ENCODE peak calls at places on chromosomes 11 and 22, in ten cellular contexts. V is RWPE1, D is astrocyte of the cerebellum, Y is fibroblast of lung, B is spleen, K is PC-3, G is choroid plexus epithelial cell, J is astrocyte, H is NB4, A is AG04449. C is an unnamed sample.

GRCh38 chr11:13859986-13860385 is 102.5 kb upstream of the SPON1 start:
- DNase-seq in V (no peak), D (no peak), Y (no peak), B (no peak), K (no peak), G (no peak), J (no peak), H (no peak), A (no peak), C (no peak)

GRCh38 chr11:117690484-117691205 is 106.4 kb downstream of the DSCAML1 start:
- DNase-seq in V (no peak), D (no peak), Y (no peak), B (no peak), K (no peak), G (no peak), J (no peak), H (peak), A (no peak), C (no peak)

GRCh38 chr11:59754859-59755700 is at the start of gene STX3:
- DNase-seq in V (peak), D (no peak), Y (peak), B (peak), K (peak), G (peak), J (peak), H (peak), A (no peak), C (peak)

GRCh38 chr11:78424334-78425270 is 7.0 kb upstream of the GAB2 start:
- DNase-seq in V (no peak), D (no peak), Y (peak), B (no peak), K (no peak), G (peak), J (peak), H (peak), A (no peak), C (no peak)

GRCh38 chr11:67120881-67121710 is 2.0 kb downstream of the KDM2A start:
- DNase-seq in V (no peak), D (no peak), Y (peak), B (no peak), K (peak), G (peak), J (peak), H (peak), A (no peak), C (peak)

GRCh38 chr11:6468712-6469495 is 4.8 kb downstream of the TRIM3 start:
- DNase-seq in V (peak), D (peak), Y (peak), B (peak), K (peak), G (peak), J (peak), H (peak), A (no peak), C (peak)

GRCh38 chr11:43833657-43834073 is 47.0 kb upstream of the ALKBH3 start:
- DNase-seq in V (no peak), D (peak), Y (peak), B (no peak), K (peak), G (peak), J (peak), H (no peak), A (peak), C (peak)

GRCh38 chr11:22521226-22521625 is 104.4 kb downstream of the FANCF start:
- DNase-seq in V (peak), D (peak), Y (peak), B (no peak), K (peak), G (peak), J (peak), H (peak), A (no peak), C (no peak)

GRCh38 chr22:42873361-42873760 is 16.3 kb upstream of the ARFGAP3 start:
- DNase-seq in V (no peak), D (no peak), Y (no peak), B (no peak), K (peak), G (no peak), J (no peak), H (peak), A (no peak), C (no peak)

GRCh38 chr11:1919428-1920127 is at the start of gene TNNT3:
- DNase-seq in V (no peak), D (no peak), Y (no peak), B (peak), K (no peak), G (no peak), J (no peak), H (no peak), A (no peak), C (no peak)

GRCh38 chr11:29685361-29685760 is 331.5 kb downstream of the KCNA4 start:
- DNase-seq in V (no peak), D (no peak), Y (no peak), B (no peak), K (no peak), G (no peak), J (no peak), H (no peak), A (no peak), C (no peak)

GRCh38 chr11:60985991-60986915 is 14.8 kb downstream of the CD6 start:
- DNase-seq in V (peak), D (no peak), Y (peak), B (peak), K (peak), G (peak), J (peak), H (peak), A (no peak), C (peak)

GRCh38 chr11:122207921-122208764 is 92.1 kb upstream of the BLID start:
- DNase-seq in V (no peak), D (no peak), Y (peak), B (no peak), K (no peak), G (peak), J (peak), H (no peak), A (peak), C (no peak)

GRCh38 chr11:7986768-7987559 is at the start of gene EIF3F:
- DNase-seq in V (peak), D (peak), Y (peak), B (peak), K (peak), G (peak), J (peak), H (peak), A (peak), C (peak)

GRCh38 chr11:15199693-15200092 is 85.0 kb downstream of the INSC start:
- DNase-seq in V (peak), D (no peak), Y (peak), B (no peak), K (peak), G (no peak), J (peak), H (no peak), A (no peak), C (peak)

GRCh38 chr22:31085928-31086327 is 4.8 kb downstream of the SMTN start:
- DNase-seq in V (no peak), D (no peak), Y (no peak), B (no peak), K (no peak), G (no peak), J (no peak), H (no peak), A (no peak), C (no peak)

GRCh38 chr22:27786253-27786898 is 15.2 kb downstream of the MN1 start:
- DNase-seq in V (no peak), D (no peak), Y (peak), B (no peak), K (no peak), G (no peak), J (peak), H (no peak), A (no peak), C (no peak)

GRCh38 chr22:22342697-22343602 is 98.4 kb downstream of the VPREB1 start:
- DNase-seq in V (peak), D (no peak), Y (peak), B (peak), K (peak), G (peak), J (no peak), H (peak), A (no peak), C (peak)

DNA sequence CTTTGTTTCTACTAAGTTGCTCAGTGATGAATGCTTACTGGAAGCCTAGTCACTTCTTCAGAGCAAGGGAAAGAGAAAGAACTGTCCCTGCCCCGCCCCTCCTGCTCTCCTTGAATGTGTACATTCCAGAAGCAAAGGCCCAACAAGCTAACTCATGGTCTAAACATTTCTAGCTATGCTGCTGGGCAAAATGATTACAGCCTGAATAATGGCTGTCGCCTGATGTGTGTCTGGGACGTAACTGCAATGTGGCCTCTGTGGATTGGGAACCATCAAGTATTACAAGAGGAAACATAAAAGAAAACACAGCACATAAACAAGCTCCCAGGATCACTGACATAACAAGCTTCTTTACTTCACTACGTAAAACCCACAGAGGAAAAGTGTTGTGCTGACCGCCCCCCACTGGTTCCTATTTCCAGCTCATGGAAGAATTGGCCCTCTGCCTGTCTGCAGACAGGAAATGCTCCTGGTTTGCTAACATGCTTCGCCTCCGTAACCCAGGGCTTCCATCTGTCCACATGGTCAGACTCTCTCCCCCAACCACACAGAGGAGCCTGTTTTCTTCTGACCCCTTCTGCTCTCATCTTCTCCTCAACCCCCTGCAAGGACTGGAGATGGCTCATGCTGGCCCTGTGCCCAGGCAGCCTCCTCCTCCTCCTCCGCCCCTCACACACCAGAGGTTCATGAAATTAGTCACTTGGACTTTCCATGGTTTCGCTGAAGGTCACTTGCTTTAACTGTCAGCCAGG is 187.2 kb downstream of the MAML2 start:
- DNase-seq in V (peak), D (peak), Y (peak), B (peak), K (peak), G (peak), J (peak), H (peak), A (peak), C (peak)
- TF ChIP-seq CTCF in V (no peak), D (peak), Y (peak), B (no peak), K (no peak), G (peak), J (peak), H (peak), A (peak), C (no peak)

DNA sequence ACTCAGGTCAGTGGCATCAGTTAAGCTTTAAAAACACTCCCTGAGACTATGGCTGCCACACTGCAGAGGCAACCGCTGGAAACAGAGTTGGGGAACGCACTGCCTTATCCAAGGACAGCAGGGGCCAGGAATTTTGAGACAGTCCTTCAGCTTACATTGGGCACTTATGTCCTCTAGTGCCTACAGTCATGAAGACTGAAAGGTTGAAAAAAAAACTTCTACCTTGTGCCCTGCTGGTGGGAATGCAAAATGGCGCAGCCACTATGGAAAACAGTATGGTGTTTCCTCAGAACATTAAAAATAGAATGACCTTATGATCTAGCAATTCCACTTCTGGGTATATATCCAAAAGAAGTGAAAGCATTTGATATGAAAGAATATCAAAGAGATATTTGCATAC is 19.6 kb downstream of the DKK3 start:
- DNase-seq in V (no peak), D (no peak), Y (no peak), B (no peak), K (no peak), G (no peak), J (no peak), H (no peak), A (no peak), C (no peak)
- TF ChIP-seq CTCF in V (no peak), D (peak), Y (peak), B (no peak), K (peak), G (peak), J (peak), H (no peak), A (no peak), C (no peak)

DNA sequence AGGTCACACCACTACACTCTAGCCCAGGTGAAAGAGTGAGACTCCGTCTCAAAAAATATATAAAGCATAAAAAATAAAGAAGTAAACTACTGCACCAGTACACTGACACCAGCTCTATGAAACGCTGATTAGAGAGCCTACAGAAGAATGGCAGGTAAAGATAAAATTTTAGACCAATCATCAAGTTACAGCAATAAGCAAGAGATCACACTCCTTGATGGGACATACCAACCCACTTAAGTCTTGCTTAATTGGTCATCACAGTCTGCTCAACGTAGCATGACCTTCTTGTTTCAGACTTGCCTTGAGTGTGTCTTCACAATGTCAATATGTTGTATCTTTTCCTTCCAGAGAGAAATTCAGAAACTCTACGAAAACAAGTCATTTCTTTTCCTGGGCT is 12.5 kb downstream of the SRPRA start:
- DNase-seq in V (no peak), D (no peak), Y (no peak), B (no peak), K (no peak), G (no peak), J (no peak), H (no peak), A (no peak), C (no peak)
- TF ChIP-seq CTCF in V (no peak), D (no peak), Y (no peak), B (no peak), K (no peak), G (no peak), J (no peak), H (no peak), A (no peak), C (no peak)

GRCh38 chr22:46635756-46636155 is 15.6 kb downstream of the GRAMD4 start:
- DNase-seq in V (no peak), D (no peak), Y (no peak), B (no peak), K (no peak), G (no peak), J (no peak), H (no peak), A (no peak), C (no peak)
- TF ChIP-seq CTCF in V (no peak), D (no peak), Y (no peak), B (no peak), K (no peak), G (no peak), J (no peak), H (peak), A (no peak), C (no peak)

GRCh38 chr11:12757416-12757815 is 83.2 kb downstream of the TEAD1 start:
- DNase-seq in V (no peak), D (no peak), Y (no peak), B (no peak), K (no peak), G (no peak), J (no peak), H (no peak), A (no peak), C (no peak)

GRCh38 chr11:12762696-12763324 is 88.6 kb downstream of the TEAD1 start:
- DNase-seq in V (no peak), D (no peak), Y (no peak), B (no peak), K (no peak), G (no peak), J (no peak), H (no peak), A (no peak), C (no peak)

GRCh38 chr11:12764187-12764914 is 90.1 kb downstream of the TEAD1 start:
- DNase-seq in V (no peak), D (no peak), Y (no peak), B (no peak), K (no peak), G (peak), J (no peak), H (no peak), A (no peak), C (no peak)

GRCh38 chr11:12762283-12762682 is 88.1 kb downstream of the TEAD1 start:
- DNase-seq in V (no peak), D (no peak), Y (no peak), B (no peak), K (no peak), G (peak), J (no peak), H (no peak), A (no peak), C (no peak)

GRCh38 chr11:12761029-12761428 is 86.8 kb downstream of the TEAD1 start:
- DNase-seq in V (peak), D (no peak), Y (peak), B (no peak), K (peak), G (peak), J (no peak), H (no peak), A (no peak), C (no peak)
- TF ChIP-seq CTCF in V (no peak), D (peak), Y (peak), B (no peak), K (peak), G (peak), J (peak), H (no peak), A (peak), C (peak)

DNA sequence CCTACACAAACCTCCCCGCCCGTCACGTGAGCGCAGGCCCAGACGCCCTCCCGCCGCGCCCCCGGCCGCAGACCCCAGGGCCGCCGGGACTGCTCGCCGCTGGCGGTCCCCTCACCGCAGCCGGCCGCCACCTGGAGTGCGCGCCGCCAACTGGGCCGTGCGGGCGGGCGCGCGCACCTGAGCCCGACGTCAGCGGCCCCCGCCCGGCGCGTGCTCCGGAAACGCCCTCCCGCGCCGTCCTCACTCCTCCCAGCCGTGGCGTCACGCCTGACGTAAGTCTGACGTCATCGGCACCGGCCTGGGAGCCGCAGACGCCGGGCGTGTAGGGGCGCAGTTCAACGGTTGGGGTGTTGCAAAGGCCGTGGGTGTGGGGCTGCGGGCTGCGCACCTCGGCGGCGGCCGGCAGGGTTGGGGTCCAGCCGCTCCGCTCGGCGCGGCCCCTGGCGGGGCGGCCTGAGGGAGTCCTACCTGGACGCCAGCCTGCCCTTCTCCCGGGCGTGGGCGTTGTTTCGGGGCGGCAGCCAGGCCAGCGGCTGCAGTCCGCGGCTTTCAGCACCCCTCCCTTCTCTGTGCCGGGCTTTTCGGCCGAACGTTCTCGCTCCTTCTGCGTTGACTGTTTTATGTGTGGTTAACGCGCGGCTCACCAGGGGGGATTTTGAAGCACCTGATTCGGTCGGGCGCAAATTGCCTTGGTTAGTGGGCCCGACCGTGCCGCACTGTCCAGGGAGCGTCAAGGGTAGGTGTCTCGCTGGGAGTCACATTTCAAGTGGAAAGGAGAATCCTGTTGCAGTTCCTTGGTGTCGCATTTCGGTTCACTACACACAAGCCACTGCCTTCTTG is at the start of gene JOSD1:
- DNase-seq in V (peak), D (peak), Y (peak), B (peak), K (peak), G (peak), J (peak), H (peak), A (peak), C (peak)
- TF ChIP-seq CTCF in V (no peak), D (no peak), Y (no peak), B (no peak), K (no peak), G (no peak), J (no peak), H (no peak), A (no peak), C (no peak)

GRCh38 chr11:65781962-65782815 is 1.4 kb upstream of the AP5B1 start:
- DNase-seq in V (no peak), D (no peak), Y (no peak), B (peak), K (no peak), G (no peak), J (no peak), H (no peak), A (no peak), C (no peak)

GRCh38 chr11:65779919-65780769 is 632 bp downstream of the AP5B1 start:
- DNase-seq in V (peak), D (no peak), Y (peak), B (peak), K (peak), G (peak), J (peak), H (peak), A (no peak), C (peak)

GRCh38 chr11:65780770-65781151 is at the start of gene AP5B1:
- DNase-seq in V (peak), D (no peak), Y (peak), B (peak), K (peak), G (peak), J (peak), H (peak), A (no peak), C (peak)

GRCh38 chr11:65782816-65783228 is 2.0 kb upstream of the AP5B1 start:
- DNase-seq in V (no peak), D (no peak), Y (no peak), B (no peak), K (no peak), G (no peak), J (no peak), H (no peak), A (no peak), C (no peak)

DNA sequence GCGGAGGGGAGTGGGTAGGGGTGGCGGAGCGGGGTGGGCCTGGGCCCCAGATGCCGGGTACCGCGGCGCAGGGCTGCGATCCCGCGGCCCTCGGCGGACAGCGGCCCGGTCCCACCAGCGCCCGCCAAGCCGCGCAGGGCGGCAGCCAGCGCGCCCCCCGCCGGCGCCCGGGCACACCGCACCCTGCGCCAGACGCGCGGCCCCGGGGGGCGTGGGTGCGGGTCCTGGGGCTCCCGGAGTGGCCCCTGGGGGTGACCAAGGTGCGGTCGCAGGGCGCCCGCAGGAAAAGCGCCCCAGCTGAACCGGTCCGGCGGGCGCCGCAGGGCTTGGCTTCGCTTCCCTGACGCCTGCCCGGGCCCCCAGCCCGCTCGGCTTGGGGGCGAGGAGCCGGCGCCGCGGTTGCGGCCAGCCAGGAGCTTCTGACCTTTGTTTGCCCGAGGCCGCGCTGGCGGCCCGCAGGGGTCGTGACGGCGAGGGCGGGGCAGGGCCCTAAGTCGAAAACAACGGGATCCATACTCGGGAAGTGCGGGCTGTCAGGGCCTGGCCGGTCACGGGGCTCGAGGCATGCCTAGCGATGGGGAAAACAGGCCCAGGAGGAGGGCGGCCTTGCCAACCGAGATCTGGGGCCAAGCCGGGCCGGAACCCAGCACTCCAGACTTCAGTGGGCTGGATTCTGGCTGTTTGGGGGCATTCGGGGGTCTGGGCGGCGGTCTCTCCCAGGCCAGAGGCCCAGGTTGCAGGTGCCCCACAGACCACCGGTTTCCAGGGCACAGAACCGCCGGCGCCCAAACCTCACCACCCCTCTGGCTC is 581 bp upstream of the AP5B1 start:
- DNase-seq in V (no peak), D (no peak), Y (no peak), B (peak), K (peak), G (no peak), J (no peak), H (no peak), A (no peak), C (no peak)
- TF ChIP-seq CTCF in V (peak), D (peak), Y (no peak), B (no peak), K (peak), G (no peak), J (no peak), H (peak), A (no peak), C (no peak)